ENCODE peak calls at places on chromosomes 3 and 15, in ten cellular contexts. Z, Y, G, V, E, Q, R, A, J and B are unnamed samples.

GRCh38 chr3:176595307-176595706 is 602.0 kb downstream of the TBL1XR1 start:
- DNase-seq in V (no peak), A (no peak), J (no peak), E (no peak), Z (no peak), G (no peak), Y (no peak), R (no peak), Q (no peak), B (no peak)

GRCh38 chr15:48722764-48723661 is 77.5 kb upstream of the FBN1 start:
- DNase-seq in J (no peak), Y (no peak), E (no peak), A (no peak), V (no peak), Q (peak; percentile 53), R (no peak), G (peak; percentile 85), Z (peak; percentile 81), B (no peak)

GRCh38 chr3:42376397-42376798 is 34.0 kb downstream of the LYZL4 start:
- DNase-seq in J (no peak), Z (peak; percentile 60), Q (peak; percentile 24), A (no peak), V (no peak), G (peak; percentile 64), R (no peak), Y (peak; percentile 23), E (no peak), B (no peak)

GRCh38 chr3:59572106-59572505 is 522.3 kb upstream of the CFAP20DC start:
- DNase-seq in Z (peak; percentile 30), A (no peak), E (no peak), R (no peak), Q (no peak), J (no peak), V (no peak), G (no peak), Y (no peak), B (no peak)

GRCh38 chr3:141659821-141660597 is 78.1 kb upstream of the RNF7 start:
- DNase-seq in G (peak; percentile 34), Z (peak; percentile 30), J (peak; percentile 85), V (peak; percentile 47), A (no peak), Q (no peak), R (no peak), Y (peak; percentile 68), E (no peak), B (no peak)

GRCh38 chr3:186258968-186259367 is 103.1 kb downstream of the DGKG start:
- DNase-seq in Q (no peak), A (no peak), G (no peak), V (no peak), Y (no peak), Z (no peak), R (no peak), J (no peak), E (no peak), B (no peak)

GRCh38 chr3:169668081-169668956 is 4.8 kb upstream of the MECOM start:
- DNase-seq in Q (no peak), R (no peak), J (peak; percentile 79), Y (peak; percentile 59), G (peak; percentile 32), Z (peak; percentile 62), A (peak; percentile 16), E (no peak), V (peak; percentile 55), B (peak; percentile 34)

GRCh38 chr15:38560456-38560926 is 4.1 kb downstream of the RASGRP1 start:
- DNase-seq in J (no peak), G (no peak), E (peak; percentile 34), Z (no peak), A (peak; percentile 83), Y (no peak), V (no peak), R (no peak), Q (no peak), B (peak; percentile 45)

GRCh38 chr3:20669675-20670074 is 483.7 kb upstream of the SGO1 start:
- DNase-seq in Z (no peak), G (no peak), E (no peak), A (no peak), Q (no peak), V (no peak), Y (no peak), J (no peak), R (no peak), B (no peak)

GRCh38 chr3:20673866-20674265 is 487.9 kb upstream of the SGO1 start:
- DNase-seq in R (no peak), J (no peak), V (no peak), E (no peak), Z (no peak), G (no peak), A (no peak), Y (no peak), Q (no peak), B (no peak)

GRCh38 chr3:20669184-20669583 is 483.2 kb upstream of the SGO1 start:
- DNase-seq in A (no peak), V (no peak), Q (no peak), E (no peak), J (no peak), Y (peak; percentile 88), G (no peak), Z (peak; percentile 66), R (no peak), B (no peak)

GRCh38 chr3:20666091-20666490 is 480.1 kb upstream of the SGO1 start:
- DNase-seq in Q (no peak), J (no peak), R (no peak), E (no peak), A (no peak), G (no peak), V (no peak), Z (peak; percentile 19), Y (no peak), B (no peak)

DNA sequence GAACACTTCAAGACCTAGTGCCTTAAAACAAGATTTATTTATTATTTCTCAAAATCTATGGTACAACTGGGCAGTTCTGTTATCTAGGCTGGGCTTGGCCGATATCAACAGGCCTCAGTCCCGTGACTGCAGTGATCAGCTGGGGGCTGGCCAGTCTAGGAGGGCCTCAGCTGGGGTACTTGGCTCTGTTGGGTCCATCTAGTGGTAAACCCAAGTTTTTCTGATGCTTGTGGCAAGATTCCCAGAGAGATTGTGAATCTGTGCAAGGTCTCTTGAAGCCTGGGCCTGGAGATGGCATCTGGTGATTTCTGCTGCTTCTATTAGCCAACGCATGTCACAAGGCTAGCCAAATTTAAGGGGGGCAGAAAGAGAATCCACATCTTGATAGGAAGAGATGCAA is 482.4 kb upstream of the SGO1 start:
- DNase-seq in Y (no peak), Q (no peak), Z (no peak), R (no peak), A (no peak), J (no peak), E (no peak), G (no peak), V (peak; percentile 50), B (no peak)
- TF ChIP-seq CTCF in Y (no peak), Q (peak; percentile 2), Z (no peak), R (no peak), A (no peak), J (no peak), E (no peak), G (no peak), V (no peak), B (no peak)

GRCh38 chr3:172330413-172330812 is 117.8 kb downstream of the GHSR start:
- DNase-seq in Q (no peak), A (no peak), V (no peak), Z (no peak), E (no peak), R (no peak), J (no peak), Y (no peak), G (no peak), B (no peak)

GRCh38 chr3:172334743-172335142 is 113.5 kb downstream of the GHSR start:
- DNase-seq in R (no peak), Z (no peak), Y (no peak), E (no peak), G (peak; percentile 41), V (no peak), A (no peak), Q (no peak), J (no peak), B (no peak)

GRCh38 chr3:172332256-172333041 is 115.8 kb downstream of the GHSR start:
- DNase-seq in J (no peak), V (peak; percentile 66), R (peak; percentile 56), E (peak; percentile 67), A (peak; percentile 54), Z (peak; percentile 68), G (peak; percentile 53), Q (no peak), Y (peak; percentile 71), B (no peak)

GRCh38 chr3:172333042-172333377 is 115.2 kb downstream of the GHSR start:
- DNase-seq in Q (no peak), R (no peak), E (no peak), V (no peak), Y (no peak), Z (no peak), G (no peak), J (no peak), A (no peak), B (no peak)

DNA sequence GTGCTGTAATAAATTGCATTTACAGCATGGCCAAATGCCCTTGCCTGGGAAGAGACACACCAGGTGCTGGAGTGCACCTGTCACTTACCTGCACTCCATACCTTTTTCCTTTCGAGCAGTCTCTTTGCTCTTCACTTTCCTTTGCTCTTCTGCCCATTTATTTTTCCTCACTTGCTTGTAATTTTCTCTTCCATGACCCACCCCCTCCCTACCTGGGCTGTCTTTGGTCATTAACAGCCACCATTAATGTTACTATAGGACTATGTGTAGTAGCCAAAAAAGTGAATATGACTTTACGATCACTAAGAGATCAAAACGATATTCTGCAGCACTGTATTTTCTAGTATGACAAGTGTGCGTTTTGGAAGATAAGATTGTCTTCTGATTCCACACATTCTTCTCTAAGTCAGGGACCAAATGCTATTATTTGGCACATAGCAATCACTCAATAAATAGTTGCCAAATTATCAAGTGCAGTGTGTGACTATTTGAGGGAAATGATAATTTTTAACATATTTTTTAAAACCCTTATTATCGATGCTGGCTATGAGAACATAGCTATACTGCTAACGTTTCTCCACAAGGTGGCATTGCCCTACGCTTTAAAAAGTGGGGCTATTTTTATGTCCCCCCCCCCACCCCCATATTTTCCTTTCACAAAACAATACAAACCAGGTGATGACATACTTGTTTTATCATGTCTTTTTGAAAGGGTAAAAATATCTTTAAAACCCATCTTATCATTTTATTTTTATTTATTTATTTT is 114.4 kb downstream of the GHSR start:
- DNase-seq in Z (no peak), E (no peak), Y (no peak), A (no peak), G (no peak), R (no peak), J (no peak), V (no peak), Q (no peak), B (no peak)
- TF ChIP-seq CTCF in Z (peak; percentile 13), E (no peak), Y (no peak), A (no peak), G (no peak), R (no peak), J (no peak), V (peak; percentile 23), Q (peak; percentile 28), B (no peak)

GRCh38 chr3:28476764-28477163 is 128.1 kb upstream of the AZI2 start:
- DNase-seq in R (no peak), G (no peak), Z (no peak), A (no peak), E (no peak), J (no peak), Y (no peak), V (no peak), Q (no peak), B (no peak)

DNA sequence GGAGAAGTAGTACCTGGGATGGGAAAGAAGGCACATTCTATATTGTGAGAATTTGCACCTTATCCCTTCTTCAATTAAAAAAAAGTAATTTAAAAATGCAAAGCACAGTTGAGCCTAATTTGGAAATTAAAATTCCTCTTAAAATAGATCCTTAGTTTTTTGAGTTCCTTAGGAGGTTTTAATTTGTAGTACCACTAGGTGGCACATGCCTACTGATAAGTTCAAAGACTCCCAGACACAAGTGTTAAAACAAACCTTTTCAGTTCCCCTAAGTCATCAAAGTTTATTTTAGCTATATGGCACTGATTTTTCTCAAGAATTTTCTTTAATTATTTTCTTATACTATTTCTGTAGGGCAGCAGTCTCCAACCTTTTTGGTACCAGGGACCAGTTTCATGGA is 127.6 kb upstream of the AZI2 start:
- DNase-seq in G (peak; percentile 7), Z (peak; percentile 69), R (no peak), J (no peak), V (no peak), Y (no peak), A (peak; percentile 45), E (peak; percentile 32), Q (peak; percentile 11), B (no peak)
- TF ChIP-seq CTCF in G (peak; percentile 70), Z (peak; percentile 63), R (no peak), J (peak; percentile 43), V (peak; percentile 84), Y (peak; percentile 51), A (peak; percentile 47), E (peak; percentile 59), Q (peak; percentile 70), B (peak; percentile 59)

DNA sequence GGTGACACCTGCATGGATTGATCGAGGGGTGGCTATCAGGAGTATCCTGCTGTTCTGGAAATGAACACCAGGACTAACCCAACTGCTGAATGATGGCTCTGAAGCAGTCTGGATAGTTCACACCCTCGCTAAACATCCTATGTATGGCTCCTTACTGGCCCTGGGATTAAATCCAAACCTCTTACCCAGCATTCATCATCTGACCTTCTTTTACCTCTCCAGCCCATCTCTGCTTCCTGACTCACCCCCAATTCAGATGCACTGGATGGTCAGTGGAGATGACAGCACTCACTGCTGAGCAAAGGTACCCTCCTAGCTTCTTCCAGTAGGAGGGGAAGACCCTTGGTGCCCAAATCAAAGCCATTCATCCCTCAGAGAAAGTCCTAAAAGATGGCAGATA is 235.2 kb upstream of the TRIM42 start:
- DNase-seq in Z (no peak), G (no peak), J (no peak), Q (no peak), V (no peak), R (no peak), Y (no peak), A (no peak), E (no peak), B (no peak)
- TF ChIP-seq CTCF in Z (no peak), G (no peak), J (no peak), Q (no peak), V (no peak), R (no peak), Y (no peak), A (no peak), E (no peak), B (no peak)